ENCODE peak calls at places on chromosomes 11 and 22, in eight cellular contexts. A is gastrocnemius medialis, G is body of pancreas, Z is HepG2, I is sigmoid colon, E is IMR-90, U is ovary, F is heart left ventricle. X is an unnamed sample.
A peak's percentile ranks its signal among the peaks of the same experiment; 100 is the strongest.

GRCh38 chr11:71240865-71241691 is 11.3 kb downstream of the SHANK2 start:
- DNase-seq in A (no peak), G (peak; percentile 37), Z (peak; percentile 93), I (peak; percentile 68), E (peak; percentile 94), U (no peak), F (no peak), X (peak; percentile 85)

GRCh38 chr11:118194835-118195627 is 18.6 kb upstream of the SCN2B start:
- DNase-seq in A (peak; percentile 90), G (peak; percentile 92), Z (peak; percentile 98), I (peak; percentile 95), E (peak; percentile 64), U (peak; percentile 74), F (peak; percentile 82), X (peak; percentile 82)

GRCh38 chr11:100932474-100933100 is 197.0 kb downstream of the PGR start:
- DNase-seq in A (no peak), G (no peak), Z (peak; percentile 9), I (no peak), E (peak; percentile 55), U (no peak), F (no peak), X (no peak)

GRCh38 chr11:29029452-29029851 is 921.3 kb downstream of the METTL15 start:
- DNase-seq in A (no peak), G (no peak), Z (no peak), I (no peak), E (no peak), U (no peak), F (no peak), X (no peak)

GRCh38 chr11:110857885-110858555 is 145.8 kb upstream of the ARHGAP20 start:
- DNase-seq in A (peak; percentile 22), G (no peak), Z (no peak), I (no peak), E (peak; percentile 61), U (no peak), F (no peak), X (no peak)

GRCh38 chr11:45919276-45919675 is 1.6 kb upstream of the PEX16 start:
- DNase-seq in A (no peak), G (peak; percentile 10), Z (no peak), I (peak; percentile 54), E (no peak), U (no peak), F (no peak), X (peak; percentile 37)

GRCh38 chr11:128422576-128423370 is 164.6 kb downstream of the ETS1 start:
- DNase-seq in A (no peak), G (peak; percentile 20), Z (no peak), I (no peak), E (no peak), U (no peak), F (peak; percentile 42), X (no peak)

GRCh38 chr11:44726278-44727113 is at the start of gene TSPAN18:
- DNase-seq in A (no peak), G (no peak), Z (no peak), I (peak; percentile 68), E (no peak), U (no peak), F (peak; percentile 45), X (no peak)

GRCh38 chr22:24106385-24107381 is 74.6 kb upstream of the SUSD2 start:
- DNase-seq in A (no peak), G (no peak), Z (no peak), I (no peak), E (no peak), U (peak; percentile 42), F (no peak), X (no peak)

GRCh38 chr11:1494650-1495049 is 8.1 kb upstream of the MOB2 start:
- DNase-seq in A (no peak), G (no peak), Z (no peak), I (no peak), E (no peak), U (no peak), F (no peak), X (no peak)

GRCh38 chr11:44901782-44902181 is 48.9 kb downstream of the TP53I11 start:
- DNase-seq in A (no peak), G (no peak), Z (no peak), I (no peak), E (no peak), U (no peak), F (no peak), X (no peak)

GRCh38 chr11:29024386-29024785 is 916.2 kb downstream of the METTL15 start:
- DNase-seq in A (no peak), G (no peak), Z (no peak), I (no peak), E (peak; percentile 46), U (no peak), F (no peak), X (no peak)

GRCh38 chr22:30212996-30213441 is 33.5 kb downstream of the LIF start:
- DNase-seq in A (no peak), G (no peak), Z (no peak), I (no peak), E (no peak), U (no peak), F (no peak), X (no peak)

GRCh38 chr11:47591764-47592163 is 2.4 kb downstream of the C1QTNF4 start:
- DNase-seq in A (no peak), G (no peak), Z (no peak), I (no peak), E (no peak), U (no peak), F (no peak), X (no peak)

GRCh38 chr11:19279455-19279854 is 38.7 kb upstream of the E2F8 start:
- DNase-seq in A (no peak), G (no peak), Z (no peak), I (no peak), E (no peak), U (no peak), F (no peak), X (no peak)

GRCh38 chr11:26783997-26784396 is 62.1 kb upstream of the SLC5A12 start:
- DNase-seq in A (no peak), G (no peak), Z (no peak), I (no peak), E (no peak), U (no peak), F (no peak), X (no peak)

GRCh38 chr22:49996192-49996531 is 16.4 kb downstream of the IL17REL start:
- DNase-seq in A (no peak), G (no peak), Z (no peak), I (no peak), E (no peak), U (no peak), F (no peak), X (peak; percentile 25)

GRCh38 chr11:18749681-18750319 is 23.8 kb upstream of the IGSF22 start:
- DNase-seq in A (no peak), G (no peak), Z (peak; percentile 25), I (no peak), E (peak; percentile 75), U (no peak), F (no peak), X (no peak)

DNA sequence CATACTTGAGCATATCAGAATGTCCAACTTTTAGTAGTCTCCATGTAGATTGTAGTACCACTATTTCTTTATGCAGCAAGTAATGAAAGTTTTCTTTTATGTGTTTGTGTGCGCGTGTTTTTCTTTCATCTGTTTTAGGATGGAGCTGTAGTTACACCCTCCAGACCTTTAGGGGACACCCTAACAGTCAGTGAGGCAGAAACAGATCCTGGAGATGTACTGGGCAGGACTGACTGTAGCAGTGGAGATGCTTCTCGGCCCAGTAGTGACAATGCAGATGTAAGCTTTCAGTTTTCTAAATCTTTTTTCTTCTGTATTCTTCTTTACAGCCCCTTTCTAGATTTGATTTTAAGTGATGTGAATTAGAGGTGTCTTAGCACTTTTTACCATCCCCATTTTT is 79.9 kb upstream of the GRIK4 start:
- DNase-seq in A (no peak), G (no peak), Z (peak; percentile 18), I (no peak), E (peak; percentile 72), U (no peak), F (no peak), X (no peak)
- TF ChIP-seq CTCF in A (no peak), G (no peak), Z (peak; percentile 29), I (no peak), E (peak; percentile 31), U (no peak), F (peak; percentile 32), X (no peak)

GRCh38 chr11:3224730-3225098 is 6.1 kb upstream of the MRGPRG start:
- DNase-seq in A (no peak), G (no peak), Z (no peak), I (no peak), E (no peak), U (no peak), F (no peak), X (no peak)

GRCh38 chr11:3221408-3222002 is 2.9 kb upstream of the MRGPRG start:
- DNase-seq in A (no peak), G (no peak), Z (no peak), I (peak; percentile 54), E (no peak), U (no peak), F (peak; percentile 10), X (peak; percentile 36)

GRCh38 chr11:3222003-3222855 is 3.6 kb upstream of the MRGPRG start:
- DNase-seq in A (no peak), G (no peak), Z (no peak), I (peak; percentile 55), E (no peak), U (no peak), F (no peak), X (peak; percentile 53)

GRCh38 chr11:3223932-3224729 is 5.5 kb upstream of the MRGPRG start:
- DNase-seq in A (no peak), G (no peak), Z (no peak), I (no peak), E (no peak), U (no peak), F (no peak), X (no peak)

GRCh38 chr11:3222941-3223905 is 4.6 kb upstream of the MRGPRG start:
- DNase-seq in A (no peak), G (no peak), Z (no peak), I (no peak), E (no peak), U (no peak), F (no peak), X (peak; percentile 51)
- H3K4me1 ChIP-seq in A (no peaks in the 10 kb centered on the region), G (no peaks in the 10 kb centered on the region), Z (no peaks in the 10 kb centered on the region), I (no peaks in the 10 kb centered on the region), E (no peaks in the 10 kb centered on the region), U (no peaks in the 10 kb centered on the region), F (no peaks in the 10 kb centered on the region), X (no peaks in the 10 kb centered on the region)

GRCh38 chr11:41579546-41579945 is 120.1 kb upstream of the LRRC4C start:
- DNase-seq in A (no peak), G (no peak), Z (no peak), I (no peak), E (no peak), U (no peak), F (no peak), X (no peak)
- TF ChIP-seq POLR2A in A (no peak), G (no peak), Z (no peak), I (no peak), E (no peak), U (no peak), F (no peak), X (no peak)

DNA sequence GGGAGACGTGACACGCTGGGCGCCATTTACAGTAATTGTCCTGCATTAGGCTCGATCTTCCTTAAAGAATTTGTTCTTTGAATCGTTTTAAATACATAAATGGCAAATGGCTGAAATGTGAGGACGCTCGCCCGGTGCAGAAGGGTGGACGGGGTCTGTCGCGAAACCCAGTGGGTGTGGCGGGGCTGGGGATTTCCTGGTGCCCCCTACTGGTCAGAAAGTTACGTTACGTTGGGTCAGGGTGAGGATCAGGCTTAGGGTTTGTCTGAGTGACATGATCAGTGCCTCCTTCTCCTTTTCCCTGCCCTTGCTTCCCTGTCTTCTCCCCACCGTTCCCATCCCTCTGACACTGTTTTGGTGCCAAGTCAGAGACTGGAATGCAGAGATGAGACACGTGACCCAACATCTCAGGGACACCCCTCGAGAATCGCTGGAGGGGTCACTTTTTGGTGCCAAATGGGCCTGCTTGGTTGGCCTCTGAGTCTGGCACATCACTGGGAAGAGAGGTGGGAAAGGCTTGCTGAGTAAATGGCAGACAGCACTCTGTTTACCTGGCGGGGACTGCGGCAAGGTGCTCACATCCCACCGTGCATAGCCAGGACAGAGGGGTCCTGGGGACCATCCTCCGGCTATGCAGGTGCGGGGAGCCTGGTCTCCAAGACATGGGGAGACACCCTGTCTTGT is 1107.6 kb downstream of the BRD1 start:
- DNase-seq in A (no peak), G (no peak), Z (no peak), I (peak; percentile 37), E (no peak), U (no peak), F (no peak), X (peak; percentile 33)
- TF ChIP-seq CTCF in A (no peak), G (no peak), Z (peak; percentile 60), I (no peak), E (no peak), U (no peak), F (no peak), X (no peak)

X was measured in right lobe of liver.